ENCODE peak calls at places on chromosomes 3 and 15, in eight cellular contexts. One of them, this sample, is unnamed.
A peak's percentile ranks its signal among the peaks of the same experiment; 100 is the strongest.

GRCh38 chr15:79180318-79180717 is 89.7 kb upstream of the RASGRF1 start:
- DNase-seq in A549: no peak
- DNase-seq in fibroblast of villous mesenchyme: no peak
- DNase-seq in tibial artery: no peak
- DNase-seq in body of pancreas: no peak
- DNase-seq in AG04450: no peak
- DNase-seq in lower lobe of right lung: no peak
- DNase-seq in thoracic aorta: no peak
- DNase-seq in this sample: no peak

GRCh38 chr15:66899555-66900350 is 165.6 kb upstream of the SMAD3 start:
- DNase-seq in A549: no peak
- DNase-seq in fibroblast of villous mesenchyme: no peak
- DNase-seq in tibial artery: no peak
- DNase-seq in body of pancreas: no peak
- DNase-seq in AG04450: no peak
- DNase-seq in lower lobe of right lung: no peak
- DNase-seq in thoracic aorta: no peak
- DNase-seq in this sample: no peak

GRCh38 chr3:46114324-46114988 is 87.2 kb upstream of the XCR1 start:
- DNase-seq in A549: no peak
- DNase-seq in fibroblast of villous mesenchyme: peak; percentile 93
- DNase-seq in tibial artery: no peak
- DNase-seq in body of pancreas: no peak
- DNase-seq in AG04450: no peak
- DNase-seq in lower lobe of right lung: no peak
- DNase-seq in thoracic aorta: no peak
- DNase-seq in this sample: no peak

GRCh38 chr3:56323986-56324420 is 144.3 kb downstream of the ERC2 start:
- DNase-seq in A549: no peak
- DNase-seq in fibroblast of villous mesenchyme: peak; percentile 75
- DNase-seq in tibial artery: peak; percentile 23
- DNase-seq in body of pancreas: peak; percentile 8
- DNase-seq in AG04450: no peak
- DNase-seq in lower lobe of right lung: no peak
- DNase-seq in thoracic aorta: no peak
- DNase-seq in this sample: no peak

GRCh38 chr15:98612490-98613110 is 35.7 kb upstream of the IGF1R start:
- DNase-seq in A549: no peak
- DNase-seq in fibroblast of villous mesenchyme: no peak
- DNase-seq in tibial artery: no peak
- DNase-seq in body of pancreas: peak; percentile 21
- DNase-seq in AG04450: no peak
- DNase-seq in lower lobe of right lung: no peak
- DNase-seq in thoracic aorta: no peak
- DNase-seq in this sample: no peak

GRCh38 chr15:36432162-36432561 is 147.3 kb upstream of the CDIN1 start:
- DNase-seq in A549: no peak
- DNase-seq in fibroblast of villous mesenchyme: no peak
- DNase-seq in tibial artery: no peak
- DNase-seq in body of pancreas: no peak
- DNase-seq in AG04450: peak; percentile 26
- DNase-seq in lower lobe of right lung: no peak
- DNase-seq in thoracic aorta: no peak
- DNase-seq in this sample: no peak

GRCh38 chr3:67614195-67614594 is 40.2 kb downstream of the SUCLG2 start:
- DNase-seq in A549: no peak
- DNase-seq in fibroblast of villous mesenchyme: no peak
- DNase-seq in tibial artery: no peak
- DNase-seq in body of pancreas: no peak
- DNase-seq in AG04450: no peak
- DNase-seq in lower lobe of right lung: no peak
- DNase-seq in thoracic aorta: no peak
- DNase-seq in this sample: no peak

GRCh38 chr15:61049934-61050333 is 179.2 kb downstream of the RORA start:
- DNase-seq in A549: no peak
- DNase-seq in fibroblast of villous mesenchyme: peak; percentile 66
- DNase-seq in tibial artery: no peak
- DNase-seq in body of pancreas: no peak
- DNase-seq in AG04450: peak; percentile 52
- DNase-seq in lower lobe of right lung: no peak
- DNase-seq in thoracic aorta: no peak
- DNase-seq in this sample: no peak

GRCh38 chr15:65824941-65825544 is 33.0 kb upstream of the DENND4A start:
- DNase-seq in A549: no peak
- DNase-seq in fibroblast of villous mesenchyme: peak; percentile 57
- DNase-seq in tibial artery: peak; percentile 62
- DNase-seq in body of pancreas: peak; percentile 37
- DNase-seq in AG04450: no peak
- DNase-seq in lower lobe of right lung: no peak
- DNase-seq in thoracic aorta: no peak
- DNase-seq in this sample: no peak

GRCh38 chr15:71218272-71218805 is 103.1 kb downstream of the THSD4 start:
- DNase-seq in A549: no peak
- DNase-seq in fibroblast of villous mesenchyme: no peak
- DNase-seq in tibial artery: no peak
- DNase-seq in body of pancreas: no peak
- DNase-seq in AG04450: peak; percentile 37
- DNase-seq in lower lobe of right lung: no peak
- DNase-seq in thoracic aorta: no peak
- DNase-seq in this sample: no peak

GRCh38 chr3:69411331-69411730 is 25.4 kb upstream of the FRMD4B start:
- DNase-seq in A549: no peak
- DNase-seq in fibroblast of villous mesenchyme: peak; percentile 14
- DNase-seq in tibial artery: no peak
- DNase-seq in body of pancreas: no peak
- DNase-seq in AG04450: no peak
- DNase-seq in lower lobe of right lung: no peak
- DNase-seq in thoracic aorta: no peak
- DNase-seq in this sample: no peak

GRCh38 chr3:128597900-128598299 is 52.7 kb downstream of the RPN1 start:
- DNase-seq in A549: no peak
- DNase-seq in fibroblast of villous mesenchyme: no peak
- DNase-seq in tibial artery: no peak
- DNase-seq in body of pancreas: no peak
- DNase-seq in AG04450: no peak
- DNase-seq in lower lobe of right lung: no peak
- DNase-seq in thoracic aorta: no peak
- DNase-seq in this sample: no peak

GRCh38 chr3:72100062-72100511 is 315.1 kb upstream of the PROK2 start:
- DNase-seq in A549: no peak
- DNase-seq in fibroblast of villous mesenchyme: no peak
- DNase-seq in tibial artery: no peak
- DNase-seq in body of pancreas: no peak
- DNase-seq in AG04450: no peak
- DNase-seq in lower lobe of right lung: no peak
- DNase-seq in thoracic aorta: no peak
- DNase-seq in this sample: no peak

GRCh38 chr3:183298708-183299153 is 45.7 kb downstream of the B3GNT5 start:
- DNase-seq in A549: no peak
- DNase-seq in fibroblast of villous mesenchyme: peak; percentile 98
- DNase-seq in tibial artery: peak; percentile 63
- DNase-seq in body of pancreas: peak; percentile 75
- DNase-seq in AG04450: peak; percentile 81
- DNase-seq in lower lobe of right lung: peak; percentile 79
- DNase-seq in thoracic aorta: no peak
- DNase-seq in this sample: no peak

GRCh38 chr3:188083011-188083410 is 70.9 kb upstream of the LPP start:
- DNase-seq in A549: no peak
- DNase-seq in fibroblast of villous mesenchyme: peak; percentile 39
- DNase-seq in tibial artery: no peak
- DNase-seq in body of pancreas: no peak
- DNase-seq in AG04450: no peak
- DNase-seq in lower lobe of right lung: no peak
- DNase-seq in thoracic aorta: no peak
- DNase-seq in this sample: no peak

GRCh38 chr3:45655906-45656305 is 33.3 kb upstream of the SACM1L start:
- DNase-seq in A549: no peak
- DNase-seq in fibroblast of villous mesenchyme: no peak
- DNase-seq in tibial artery: no peak
- DNase-seq in body of pancreas: no peak
- DNase-seq in AG04450: no peak
- DNase-seq in lower lobe of right lung: no peak
- DNase-seq in thoracic aorta: no peak
- DNase-seq in this sample: no peak

GRCh38 chr3:58164199-58164879 is 46.4 kb downstream of the DNASE1L3 start:
- DNase-seq in A549: peak; percentile 72
- DNase-seq in fibroblast of villous mesenchyme: peak; percentile 27
- DNase-seq in tibial artery: no peak
- DNase-seq in body of pancreas: peak; percentile 95
- DNase-seq in AG04450: peak; percentile 33
- DNase-seq in lower lobe of right lung: peak; percentile 82
- DNase-seq in thoracic aorta: no peak
- DNase-seq in this sample: no peak

GRCh38 chr3:107365051-107365450 is 12.2 kb upstream of the CCDC54 start:
- DNase-seq in A549: no peak
- DNase-seq in fibroblast of villous mesenchyme: no peak
- DNase-seq in tibial artery: no peak
- DNase-seq in body of pancreas: no peak
- DNase-seq in AG04450: no peak
- DNase-seq in lower lobe of right lung: no peak
- DNase-seq in thoracic aorta: no peak
- DNase-seq in this sample: no peak

GRCh38 chr3:183481582-183481981 is 53.2 kb upstream of the MCF2L2 start:
- DNase-seq in A549: no peak
- DNase-seq in fibroblast of villous mesenchyme: no peak
- DNase-seq in tibial artery: no peak
- DNase-seq in body of pancreas: no peak
- DNase-seq in AG04450: no peak
- DNase-seq in lower lobe of right lung: no peak
- DNase-seq in thoracic aorta: no peak
- DNase-seq in this sample: no peak

GRCh38 chr3:30544811-30545210 is 61.6 kb upstream of the TGFBR2 start:
- DNase-seq in A549: peak; percentile 10
- DNase-seq in fibroblast of villous mesenchyme: peak; percentile 96
- DNase-seq in tibial artery: peak; percentile 54
- DNase-seq in body of pancreas: peak; percentile 10
- DNase-seq in AG04450: peak; percentile 43
- DNase-seq in lower lobe of right lung: no peak
- DNase-seq in thoracic aorta: no peak
- DNase-seq in this sample: no peak

GRCh38 chr3:130748981-130749380 is 2.4 kb upstream of the PIK3R4 start:
- DNase-seq in A549: no peak
- DNase-seq in fibroblast of villous mesenchyme: no peak
- DNase-seq in tibial artery: no peak
- DNase-seq in body of pancreas: no peak
- DNase-seq in AG04450: no peak
- DNase-seq in lower lobe of right lung: no peak
- DNase-seq in thoracic aorta: no peak
- DNase-seq in this sample: no peak

GRCh38 chr15:74420193-74420905 is 13.4 kb downstream of the SEMA7A start:
- DNase-seq in A549: no peak
- DNase-seq in fibroblast of villous mesenchyme: no peak
- DNase-seq in tibial artery: no peak
- DNase-seq in body of pancreas: peak; percentile 42
- DNase-seq in AG04450: no peak
- DNase-seq in lower lobe of right lung: no peak
- DNase-seq in thoracic aorta: no peak
- DNase-seq in this sample: peak; percentile 33

GRCh38 chr3:171838218-171838720 is 4.9 kb upstream of the TMEM212 start:
- DNase-seq in A549: no peak
- DNase-seq in fibroblast of villous mesenchyme: peak; percentile 94
- DNase-seq in tibial artery: peak; percentile 72
- DNase-seq in body of pancreas: peak; percentile 33
- DNase-seq in AG04450: no peak
- DNase-seq in lower lobe of right lung: no peak
- DNase-seq in thoracic aorta: no peak
- DNase-seq in this sample: no peak
- H3K4me3 ChIP-seq in A549: no peak overlapping the region
- H3K4me3 ChIP-seq in fibroblast of villous mesenchyme: peak overlapping the region; percentile 21
- H3K4me3 ChIP-seq in tibial artery: peak overlapping the region; percentile 31
- H3K4me3 ChIP-seq in body of pancreas: no peak overlapping the region
- H3K4me3 ChIP-seq in AG04450: peak overlapping the region; percentile 29
- H3K4me3 ChIP-seq in lower lobe of right lung: peak overlapping the region; percentile 4
- H3K4me3 ChIP-seq in thoracic aorta: peak overlapping the region; percentile 64
- H3K4me3 ChIP-seq in this sample: no peak overlapping the region

GRCh38 chr3:32009957-32010356 is 28.4 kb downstream of the ZNF860 start:
- DNase-seq in A549: no peak
- DNase-seq in fibroblast of villous mesenchyme: no peak
- DNase-seq in tibial artery: no peak
- DNase-seq in body of pancreas: no peak
- DNase-seq in AG04450: no peak
- DNase-seq in lower lobe of right lung: no peak
- DNase-seq in thoracic aorta: no peak
- DNase-seq in this sample: no peak
- H3K4me3 ChIP-seq in A549: no peak overlapping the region
- H3K4me3 ChIP-seq in fibroblast of villous mesenchyme: no peak overlapping the region
- H3K4me3 ChIP-seq in tibial artery: no peak overlapping the region
- H3K4me3 ChIP-seq in body of pancreas: no peak overlapping the region
- H3K4me3 ChIP-seq in AG04450: no peak overlapping the region
- H3K4me3 ChIP-seq in lower lobe of right lung: no peak overlapping the region
- H3K4me3 ChIP-seq in thoracic aorta: no peak overlapping the region
- H3K4me3 ChIP-seq in this sample: no peak overlapping the region

DNA sequence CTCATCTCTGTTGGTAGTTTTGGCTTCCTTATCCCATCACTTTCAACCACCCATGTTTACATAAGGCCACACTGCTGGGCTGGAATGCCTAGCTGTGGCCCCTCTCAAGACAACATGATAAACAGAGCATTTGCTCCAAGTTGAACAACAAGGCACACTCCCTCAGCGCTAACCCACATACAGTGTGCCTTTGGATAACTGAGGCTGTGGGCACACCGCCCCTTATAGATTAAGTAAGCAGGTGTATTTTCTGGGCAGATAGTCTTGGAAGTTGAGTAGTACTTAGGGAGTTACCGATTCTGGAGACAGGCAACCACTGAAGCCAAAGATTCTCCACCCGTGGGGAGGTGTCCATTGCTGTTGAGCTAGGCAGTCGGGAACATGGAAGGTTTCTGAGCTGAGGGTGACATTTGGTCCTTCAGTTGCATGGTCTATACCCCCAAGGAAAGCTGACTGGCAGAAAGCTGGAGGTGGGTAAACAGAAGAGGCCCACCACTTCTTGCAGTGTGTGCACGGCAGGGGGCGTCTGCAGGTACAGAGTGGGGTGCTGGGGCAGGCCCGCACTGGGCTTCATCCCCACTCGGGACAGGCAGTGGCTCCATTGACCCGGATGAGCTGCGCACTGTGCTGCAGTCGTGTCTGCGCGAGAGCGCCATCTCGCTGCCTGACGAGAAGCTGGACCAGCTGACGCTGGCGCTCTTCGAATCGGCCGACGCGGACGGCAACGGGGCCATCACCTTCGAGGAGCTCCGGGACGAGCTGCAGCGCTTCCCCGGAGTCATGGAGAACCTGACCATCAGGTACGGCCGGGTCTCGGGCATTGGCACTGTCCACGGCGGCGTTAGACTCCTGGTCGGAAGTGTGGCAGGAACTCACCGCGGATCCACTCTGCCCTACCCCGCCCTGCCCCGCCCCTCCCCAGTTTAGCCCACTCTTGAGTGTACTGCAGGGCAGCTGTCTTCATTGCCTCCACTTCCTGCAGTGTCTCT is 16.8 kb downstream of the NOX5 start:
- DNase-seq in A549: peak; percentile 82
- DNase-seq in fibroblast of villous mesenchyme: peak; percentile 55
- DNase-seq in tibial artery: no peak
- DNase-seq in body of pancreas: peak; percentile 35
- DNase-seq in AG04450: no peak
- DNase-seq in lower lobe of right lung: peak; percentile 78
- DNase-seq in thoracic aorta: no peak
- DNase-seq in this sample: no peak
- H3K4me3 ChIP-seq in A549: peak overlapping the region; percentile 47
- H3K4me3 ChIP-seq in fibroblast of villous mesenchyme: peak overlapping the region; percentile 55
- H3K4me3 ChIP-seq in tibial artery: no peak overlapping the region
- H3K4me3 ChIP-seq in body of pancreas: no peak overlapping the region
- H3K4me3 ChIP-seq in AG04450: peak overlapping the region; percentile 44
- H3K4me3 ChIP-seq in lower lobe of right lung: peak overlapping the region; percentile 45
- H3K4me3 ChIP-seq in thoracic aorta: peak overlapping the region; percentile 51
- H3K4me3 ChIP-seq in this sample: no peak overlapping the region

GRCh38 chr3:149245738-149246451 is 24.3 kb upstream of the CP start:
- DNase-seq in A549: no peak
- DNase-seq in fibroblast of villous mesenchyme: peak; percentile 69
- DNase-seq in tibial artery: no peak
- DNase-seq in body of pancreas: no peak
- DNase-seq in AG04450: no peak
- DNase-seq in lower lobe of right lung: no peak
- DNase-seq in thoracic aorta: no peak
- DNase-seq in this sample: peak; percentile 79
- H3K4me3 ChIP-seq in A549: no peak overlapping the region
- H3K4me3 ChIP-seq in fibroblast of villous mesenchyme: no peak overlapping the region
- H3K4me3 ChIP-seq in tibial artery: no peak overlapping the region
- H3K4me3 ChIP-seq in body of pancreas: no peak overlapping the region
- H3K4me3 ChIP-seq in AG04450: no peak overlapping the region
- H3K4me3 ChIP-seq in lower lobe of right lung: peak overlapping the region; percentile 12
- H3K4me3 ChIP-seq in thoracic aorta: peak overlapping the region; percentile 14
- H3K4me3 ChIP-seq in this sample: peak overlapping the region; percentile 6